ENCODE peak calls at places on chromosomes 7 and 10, in four cellular contexts. N is nucleus accumbens; A is stimulated activated CD8-positive, alpha-beta memory T cell treated with anti-CD3 and anti-CD28 coated beads, Interleukin-7, amount 100 ng/mL, for 48 hours; T is activated T-helper 1 cell treated with anti-CD3 and anti-CD28 coated beads, Interleukin-12 subunit alpha, Interleukin-12 subunit beta, Interleukin-2, Interleukin-4 antibody, amounts not matched to agents 30 ng/mL and 10 ng/mL and 1 ng/mL, durations not matched to agents 14 hours and 24 hours and 36 hours. K is an unnamed sample.

GRCh38 chr10:86363833-86364511 is 2.6 kb downstream of the GRID1 start:
- DNase-seq in T (no peak), N (no peak), A (no peak), K (no peak)

GRCh38 chr7:151631968-151632749 is 112.5 kb upstream of the RHEB start:
- DNase-seq in N (peak; percentile 57), T (peak; percentile 85), A (peak; percentile 78), K (peak; percentile 95)

GRCh38 chr10:70191906-70192305 is 21.6 kb upstream of the SAR1A start:
- DNase-seq in A (no peak), T (no peak), N (no peak), K (peak; percentile 73)

GRCh38 chr7:131546126-131546525 is 10.3 kb downstream of the PODXL start:
- DNase-seq in N (no peak), T (no peak), A (no peak), K (no peak)

GRCh38 chr10:26857991-26858706 is 2.6 kb downstream of the ABI1 start:
- DNase-seq in A (no peak), N (no peak), T (no peak), K (peak; percentile 11)

GRCh38 chr10:131555406-131555805 is 243.9 kb upstream of the TCERG1L start:
- DNase-seq in T (no peak), N (no peak), A (no peak), K (no peak)

GRCh38 chr7:43869898-43870240 is 552 bp upstream of the MRPS24 start:
- DNase-seq in N (no peak), A (no peak), T (no peak), K (peak; percentile 87)

GRCh38 chr10:24209421-24209770 is 458 bp downstream of the KIAA1217 start:
- DNase-seq in A (no peak), N (no peak), T (peak; percentile 15), K (peak; percentile 31)

GRCh38 chr7:132270517-132270916 is 305.8 kb downstream of the PLXNA4 start:
- DNase-seq in A (no peak), N (no peak), T (no peak), K (peak; percentile 38)

GRCh38 chr10:33897255-33897893 is 562.9 kb upstream of the NRP1 start:
- DNase-seq in T (no peak), N (no peak), A (no peak), K (peak; percentile 15)

GRCh38 chr10:79180619-79181221 is 112.0 kb downstream of the ZMIZ1 start:
- DNase-seq in T (no peak), A (no peak), N (no peak), K (no peak)

GRCh38 chr10:16470747-16471146 is 33.9 kb downstream of the PTER start:
- DNase-seq in T (no peak), N (no peak), A (no peak), K (no peak)

GRCh38 chr7:121608785-121609184 is 212.7 kb upstream of the FAM3C start:
- DNase-seq in A (no peak), T (no peak), N (no peak), K (no peak)

GRCh38 chr7:77995717-77996116 is 197.1 kb downstream of the PHTF2 start:
- DNase-seq in A (no peak), T (no peak), N (no peak), K (no peak)

GRCh38 chr10:119516381-119517234 is 25.9 kb downstream of the RGS10 start:
- DNase-seq in N (no peak), T (peak; percentile 67), A (peak; percentile 45), K (no peak)

GRCh38 chr7:46993396-46993795 is 588.5 kb downstream of the TNS3 start:
- DNase-seq in A (no peak), N (no peak), T (no peak), K (peak; percentile 50)

GRCh38 chr7:99820408-99821027 is 7.3 kb upstream of the CYP3A43 start:
- DNase-seq in T (no peak), N (no peak), A (no peak), K (no peak)

K was measured in GM03348.